ENCODE peak calls at places on chromosomes 3 and 15, in eight cellular contexts. C is GM06990, D is AG09309, P is esophagus muscularis mucosa, V is NCI-H1092, N is neural progenitor cell, E is AG10803, A is activated B cell treated with CpG ODN at 0.5 μM for 24 hours. Q is an unnamed sample.

GRCh38 chr3:195058311-195059005 is 212.5 kb downstream of the XXYLT1 start:
- DNase-seq in C (no peak), D (no peak), P (no peak), V (no peak), N (no peak), E (no peak), A (no peak), Q (no peak)

GRCh38 chr15:71940004-71940588 is 129.7 kb downstream of the NR2E3 start:
- DNase-seq in C (no peak), D (no peak), P (no peak), V (no peak), N (no peak), E (no peak), A (no peak), Q (no peak)

GRCh38 chr3:25460751-25461150 is 32.7 kb downstream of the RARB start:
- DNase-seq in C (peak), D (no peak), P (no peak), V (no peak), N (no peak), E (no peak), A (no peak), Q (no peak)

GRCh38 chr3:11610700-11611099 is 33.0 kb downstream of the VGLL4 start:
- DNase-seq in C (no peak), D (no peak), P (no peak), V (no peak), N (no peak), E (no peak), A (no peak), Q (no peak)

GRCh38 chr3:8254489-8254888 is 247.1 kb upstream of the LMCD1 start:
- DNase-seq in C (no peak), D (no peak), P (no peak), V (no peak), N (no peak), E (no peak), A (no peak), Q (no peak)

GRCh38 chr3:151837057-151837456 is 23.1 kb downstream of the AADAC start:
- DNase-seq in C (no peak), D (no peak), P (no peak), V (no peak), N (peak), E (peak), A (no peak), Q (peak)

GRCh38 chr3:68088216-68088615 is 433.8 kb upstream of the SUCLG2 start:
- DNase-seq in C (no peak), D (no peak), P (no peak), V (no peak), N (no peak), E (no peak), A (no peak), Q (no peak)

GRCh38 chr15:27201425-27201824 is 230.4 kb downstream of the GABRG3 start:
- DNase-seq in C (no peak), D (no peak), P (no peak), V (no peak), N (peak), E (no peak), A (no peak), Q (no peak)

GRCh38 chr15:55916666-55917409 is 76.6 kb downstream of the NEDD4 start:
- DNase-seq in C (no peak), D (peak), P (no peak), V (no peak), N (peak), E (peak), A (no peak), Q (peak)

GRCh38 chr3:126845910-126846309 is 137.0 kb upstream of the PLXNA1 start:
- DNase-seq in C (no peak), D (no peak), P (no peak), V (no peak), N (peak), E (no peak), A (no peak), Q (no peak)

GRCh38 chr15:48641416-48641815 is 4.1 kb downstream of the FBN1 start:
- DNase-seq in C (no peak), D (no peak), P (no peak), V (no peak), N (no peak), E (no peak), A (no peak), Q (peak)

GRCh38 chr15:31869640-31870335 is 160.5 kb upstream of the CHRNA7 start:
- DNase-seq in C (no peak), D (no peak), P (no peak), V (no peak), N (peak), E (no peak), A (no peak), Q (no peak)

GRCh38 chr15:91472316-91472756 is 372.3 kb downstream of the SV2B start:
- DNase-seq in C (peak), D (no peak), P (no peak), V (no peak), N (no peak), E (no peak), A (no peak), Q (peak)

Q was measured in fibroblast of villous mesenchyme.